ENCODE peak calls at places on chromosomes 4 and X, in seven cellular contexts. T, B, D, F, M, U and K are unnamed samples.

GRCh38 chr4:25563071-25563564 is 92.5 kb upstream of the SLC34A2 start:
- DNase-seq in D (no peak), M (no peak), B (no peak), F (no peak), U (peak; percentile 20), T (no peak), K (no peak)

GRCh38 chrX:255923-256331 is 25.3 kb upstream of the PLCXD1 start:
- DNase-seq in F (no peak), B (no peak), D (no peak), M (no peak), U (peak; percentile 38), T (no peak), K (no peak)

GRCh38 chr4:152605641-152606304 is 69.9 kb upstream of the FBXW7 start:
- DNase-seq in T (no peak), U (no peak), F (peak; percentile 28), B (no peak), M (no peak), D (no peak), K (no peak)

GRCh38 chr4:140406292-140406691 is 21.2 kb downstream of the CLGN start:
- DNase-seq in D (no peak), U (no peak), T (no peak), B (no peak), M (no peak), F (no peak), K (no peak)

GRCh38 chr4:80336582-80336981 is 1.1 kb downstream of the CFAP299 start:
- DNase-seq in D (peak; percentile 30), F (peak; percentile 41), B (peak; percentile 43), T (no peak), U (peak; percentile 34), M (no peak), K (no peak)

GRCh38 chrX:140712413-140713173 is 3.0 kb downstream of the LINC00632 start:
- DNase-seq in U (peak; percentile 88), F (peak; percentile 86), T (no peak), D (no peak), B (no peak), M (no peak), K (peak; percentile 28)

GRCh38 chrX:17535229-17535628 is 160.2 kb downstream of the NHS start:
- DNase-seq in U (no peak), M (no peak), F (peak; percentile 25), B (peak; percentile 22), T (peak; percentile 35), D (peak; percentile 32), K (no peak)

GRCh38 chr4:120218981-120219380 is 152.3 kb upstream of the MAD2L1 start:
- DNase-seq in U (no peak), F (no peak), M (no peak), B (no peak), T (no peak), D (no peak), K (no peak)

GRCh38 chr4:123064390-123064789 is 142.0 kb upstream of the NUDT6 start:
- DNase-seq in F (peak; percentile 41), M (no peak), D (peak; percentile 97), T (no peak), B (no peak), U (no peak), K (no peak)

GRCh38 chr4:16727218-16727617 is 171.2 kb downstream of the LDB2 start:
- DNase-seq in M (no peak), U (no peak), T (no peak), B (no peak), F (no peak), D (no peak), K (no peak)

GRCh38 chr4:624705-625590 is at the start of gene PDE6B:
- DNase-seq in B (no peak), M (no peak), U (peak; percentile 52), F (no peak), T (no peak), D (no peak), K (peak; percentile 71)

GRCh38 chr4:181261279-181261678 is 981.9 kb upstream of the TENM3 start:
- DNase-seq in M (no peak), U (no peak), T (no peak), D (no peak), F (peak; percentile 31), B (no peak), K (no peak)

GRCh38 chr4:107689912-107690587 is 30.0 kb downstream of the PAPSS1 start:
- DNase-seq in F (peak; percentile 30), B (no peak), D (peak; percentile 94), T (peak; percentile 2), U (no peak), M (no peak), K (no peak)

GRCh38 chr4:123600426-123600825 is 203.8 kb downstream of the SPRY1 start:
- DNase-seq in U (no peak), F (no peak), M (no peak), D (no peak), B (no peak), T (no peak), K (no peak)

GRCh38 chr4:54320826-54321320 is 91.8 kb downstream of the PDGFRA start:
- DNase-seq in F (no peak), B (no peak), U (no peak), T (no peak), M (no peak), D (peak; percentile 26), K (no peak)

GRCh38 chr4:85825937-85826678 is 351.2 kb downstream of the ARHGAP24 start:
- DNase-seq in D (no peak), F (peak; percentile 68), U (no peak), M (no peak), B (peak; percentile 48), T (no peak), K (peak; percentile 66)

GRCh38 chr4:186190456-186191265 is 706 bp upstream of the CYP4V2 start:
- DNase-seq in T (peak; percentile 67), D (no peak), M (no peak), F (peak; percentile 63), U (peak; percentile 82), B (peak; percentile 47), K (no peak)

GRCh38 chrX:20217279-20217678 is 49.4 kb downstream of the RPS6KA3 start:
- DNase-seq in U (no peak), T (no peak), D (peak; percentile 51), F (peak; percentile 7), M (no peak), B (peak; percentile 23), K (no peak)

GRCh38 chr4:84319124-84319523 is 180.0 kb downstream of the NKX6-1 start:
- DNase-seq in M (no peak), B (no peak), T (no peak), F (no peak), U (peak; percentile 77), D (peak; percentile 1), K (peak; percentile 71)

GRCh38 chr4:153107246-153107645 is 97.0 kb upstream of the TRIM2 start:
- DNase-seq in U (no peak), B (no peak), T (no peak), D (no peak), F (no peak), M (no peak), K (no peak)

GRCh38 chrX:47181301-47181700 is 12.3 kb upstream of the UBA1 start:
- DNase-seq in B (no peak), U (peak; percentile 53), T (no peak), M (no peak), F (no peak), D (no peak), K (no peak)

GRCh38 chrX:13212191-13212651 is 107.6 kb downstream of the ATXN3L start:
- DNase-seq in F (no peak), T (no peak), B (no peak), M (peak; percentile 53), U (no peak), D (peak; percentile 17), K (no peak)

GRCh38 chrX:107776649-107777535 is 641 bp upstream of the NCBP2L start:
- DNase-seq in F (peak; percentile 96), U (peak; percentile 86), M (peak; percentile 92), D (peak; percentile 84), T (peak; percentile 89), B (peak; percentile 85), K (peak; percentile 88)

GRCh38 chr4:76990288-76991080 is 40.9 kb downstream of the SEPTIN11 start:
- DNase-seq in M (no peak), T (no peak), U (no peak), B (no peak), F (no peak), D (peak; percentile 60), K (peak; percentile 27)
- H3K27ac ChIP-seq in M (no peak overlapping the region), T (no peak overlapping the region), U (no peak overlapping the region), B (no peak overlapping the region), F (no peak overlapping the region), D (no peak overlapping the region), K (no peak overlapping the region)

DNA sequence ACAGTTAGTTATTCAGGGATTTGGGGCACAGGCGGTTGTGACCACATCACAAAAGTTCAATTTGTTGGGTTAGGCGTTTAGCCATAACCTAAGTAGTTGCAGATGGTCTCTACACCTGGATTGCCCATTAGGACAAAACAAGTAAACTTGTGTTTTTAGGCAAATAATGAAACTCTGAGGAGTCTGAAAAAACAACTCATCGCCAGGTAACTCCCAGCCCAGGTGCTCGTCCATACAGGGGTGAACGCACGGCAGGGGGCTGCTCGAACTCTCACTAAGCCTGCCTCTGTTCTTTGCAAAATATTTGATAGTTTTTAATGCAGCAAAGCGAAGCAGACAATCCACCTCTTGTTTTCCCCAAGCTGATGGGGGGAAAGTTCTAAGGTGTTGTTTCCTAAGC is 571 bp upstream of the RHOH start:
- DNase-seq in U (no peak), M (no peak), D (no peak), F (no peak), B (no peak), T (no peak), K (no peak)
- H3K4me3 ChIP-seq in U (no peak overlapping the region), M (no peak overlapping the region), D (no peak overlapping the region), F (no peak overlapping the region), B (no peak overlapping the region), T (peak overlapping the region; percentile 97), K (no peak overlapping the region)

DNA sequence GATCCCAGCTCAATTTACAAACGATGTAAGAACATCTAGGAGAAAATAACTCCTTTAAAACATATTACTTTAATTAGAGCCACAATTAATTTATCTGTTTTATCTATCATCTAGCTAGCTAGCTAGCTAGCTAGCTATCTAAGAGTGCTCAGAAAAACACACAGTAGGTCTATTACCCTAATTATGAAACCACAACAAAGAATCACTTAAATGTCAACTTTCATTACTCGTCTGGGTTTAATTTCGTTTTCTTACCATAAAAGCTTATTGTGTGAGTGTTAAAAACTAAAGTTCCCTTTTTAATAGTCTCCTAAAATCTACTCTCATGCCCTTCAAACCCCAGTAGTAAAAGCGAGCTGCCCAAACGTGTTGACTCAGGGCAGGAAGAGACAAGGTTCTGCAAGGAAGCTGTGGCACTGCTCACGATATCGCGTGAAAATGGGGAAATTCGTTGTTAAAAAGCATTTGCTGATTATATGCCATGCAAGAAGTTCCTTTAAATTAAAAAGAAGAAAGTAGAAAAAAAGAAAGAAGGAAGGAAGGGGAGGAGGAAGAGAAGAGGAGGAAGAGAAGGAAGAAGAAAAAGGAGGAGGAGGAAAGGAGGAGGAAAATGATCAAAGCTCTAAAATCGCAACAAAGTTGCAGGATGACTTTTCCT is 617 bp downstream of the MBNL3 start:
- DNase-seq in M (no peak), T (peak; percentile 60), F (no peak), U (no peak), D (peak; percentile 33), B (peak; percentile 27), K (no peak)
- H3K27ac ChIP-seq in M (peak overlapping the region; percentile 88), T (peak overlapping the region; percentile 71), F (peak overlapping the region; percentile 90), U (no peak overlapping the region), D (peak overlapping the region; percentile 75), B (peak overlapping the region; percentile 84), K (peak overlapping the region; percentile 83)

DNA sequence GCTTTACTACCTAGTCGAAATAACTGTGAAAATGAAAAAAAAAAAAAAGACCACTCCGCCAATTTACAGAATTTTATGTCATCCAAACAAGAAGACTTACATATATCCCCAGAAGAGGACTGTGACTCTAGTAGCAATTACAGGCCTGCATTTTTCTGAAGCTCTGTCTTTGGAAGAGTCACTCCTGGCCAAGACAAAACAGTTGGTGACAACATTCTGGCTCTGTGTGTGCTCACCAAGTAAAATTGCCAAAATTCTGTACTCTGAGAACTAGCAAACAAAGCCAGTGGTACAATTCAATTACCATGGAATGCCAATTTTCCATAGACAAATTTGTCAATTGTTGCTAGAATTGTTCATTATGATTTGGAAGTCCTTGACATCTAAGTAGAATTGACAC is 311.1 kb downstream of the PDGFC start:
- DNase-seq in U (no peak), B (no peak), T (no peak), D (no peak), F (no peak), M (no peak), K (no peak)
- H3K4me3 ChIP-seq in U (no peak overlapping the region), B (no peak overlapping the region), T (no peak overlapping the region), D (no peak overlapping the region), F (no peak overlapping the region), M (no peak overlapping the region), K (no peak overlapping the region)